ENCODE peak calls at places on chromosome 19, in five cellular contexts. F is heart right ventricle; X is CD4-positive, alpha-beta T cell; M is glutamatergic neuron; T is neural crest cell. P is an unnamed sample.

GRCh38 chr19:7924241-7924640 is 1.7 kb downstream of the CTXN1 start:
- DNase-seq in X (no peak), M (no peak), T (no peak), F (no peak), P (no peak)

GRCh38 chr19:38663156-38663651 is 15.8 kb downstream of the ACTN4 start:
- DNase-seq in M (no peak), X (no peak), F (no peak), T (no peak), P (no peak)

GRCh38 chr19:34712606-34713261 is 21.3 kb upstream of the ZNF181 start:
- DNase-seq in X (peak), T (peak), M (no peak), F (peak), P (peak)

GRCh38 chr19:10915511-10916091 is 12.8 kb downstream of the YIPF2 start:
- DNase-seq in M (peak), F (no peak), X (no peak), T (no peak), P (no peak)

GRCh38 chr19:54456423-54457373 is 6.9 kb downstream of the LENG9 start:
- DNase-seq in M (no peak), T (no peak), X (no peak), F (no peak), P (no peak)

GRCh38 chr19:24098359-24098758 is 11.4 kb downstream of the ZNF254 start:
- DNase-seq in F (no peak), T (no peak), M (no peak), X (no peak), P (no peak)

GRCh38 chr19:43623889-43624670 is 4.7 kb upstream of the ZNF428 start:
- DNase-seq in M (no peak), X (no peak), F (no peak), T (no peak), P (no peak)

GRCh38 chr19:8224394-8225145 is 15.4 kb downstream of the CERS4 start:
- DNase-seq in T (no peak), F (peak), M (no peak), X (no peak), P (no peak)

GRCh38 chr19:2171349-2172145 is 7.8 kb downstream of the DOT1L start:
- DNase-seq in T (no peak), M (peak), X (peak), F (peak), P (peak)

GRCh38 chr19:13029893-13030292 is 34.6 kb downstream of the NFIX start:
- DNase-seq in M (no peak), F (no peak), X (no peak), T (no peak), P (no peak)

GRCh38 chr19:31596751-31597150 is 247.5 kb upstream of the TSHZ3 start:
- DNase-seq in M (no peak), T (no peak), F (no peak), X (no peak), P (no peak)

GRCh38 chr19:46955114-46955812 is 64.4 kb upstream of the NPAS1 start:
- DNase-seq in X (no peak), M (no peak), T (no peak), F (no peak), P (no peak)

GRCh38 chr19:1042689-1043511 is 3.0 kb downstream of the ABCA7 start:
- DNase-seq in M (no peak), T (no peak), X (no peak), F (no peak), P (no peak)
- TF ChIP-seq CTCF in M (no peak), T (no peak), X (no peak), F (no peak), P (no peak)

DNA sequence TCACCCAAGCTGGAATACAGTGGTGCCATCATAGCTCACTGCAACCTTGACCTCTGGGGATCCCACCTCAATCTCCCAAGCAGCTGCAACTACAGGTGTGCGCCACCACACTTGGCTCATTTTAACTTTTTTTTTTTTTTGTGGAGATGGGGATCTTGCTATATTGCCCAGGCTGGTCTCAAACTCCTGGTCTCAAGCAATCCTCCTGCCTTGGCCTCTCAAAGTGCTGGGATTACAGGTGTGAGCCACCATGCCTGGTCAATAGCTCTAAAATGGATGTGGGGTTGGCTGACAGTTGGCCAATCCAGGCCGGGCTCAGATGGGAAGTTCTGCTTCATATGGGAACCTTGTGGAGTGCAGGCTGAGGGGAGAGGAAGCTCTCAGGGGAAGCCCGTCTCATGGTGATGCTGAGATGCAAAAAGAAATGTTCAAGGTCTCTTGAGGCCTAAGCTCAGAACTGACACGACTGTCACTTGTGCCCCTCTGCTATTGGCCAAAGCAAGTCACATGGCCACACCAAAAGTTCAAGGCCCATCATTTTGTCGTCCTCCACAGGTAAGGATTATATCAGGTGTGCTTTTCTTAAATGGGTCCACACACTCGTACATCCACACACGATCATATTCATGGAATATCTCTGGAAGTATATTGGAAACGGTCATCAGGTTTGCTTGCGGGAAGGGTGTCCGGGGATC is 6.8 kb upstream of the KLC3 start:
- DNase-seq in T (no peak), X (no peak), M (no peak), F (no peak), P (no peak)
- TF ChIP-seq CTCF in T (no peak), X (no peak), M (no peak), F (no peak), P (no peak)

GRCh38 chr19:17326595-17326966 is 8.1 kb downstream of the ANO8 start:
- DNase-seq in T (no peak), M (no peak), X (no peak), F (no peak), P (no peak)

GRCh38 chr19:17327068-17327653 is 7.5 kb downstream of the ANO8 start:
- DNase-seq in M (no peak), T (no peak), X (no peak), F (no peak), P (no peak)

GRCh38 chr19:17328517-17329060 is 6.1 kb downstream of the ANO8 start:
- DNase-seq in F (no peak), T (no peak), M (peak), X (peak), P (no peak)

GRCh38 chr19:17329061-17329767 is 5.4 kb downstream of the ANO8 start:
- DNase-seq in M (no peak), F (no peak), T (no peak), X (peak), P (no peak)

GRCh38 chr19:17327654-17328516 is 6.8 kb downstream of the ANO8 start:
- DNase-seq in F (no peak), T (peak), M (peak), X (peak), P (no peak)
- TF ChIP-seq CTCF in F (no peak), T (peak), M (peak), X (no peak), P (no peak)

GRCh38 chr19:33397536-33398360 is 24.2 kb downstream of the CEBPG start:
- DNase-seq in M (peak), X (no peak), F (no peak), T (peak), P (no peak)
- TF ChIP-seq CTCF in M (peak), X (no peak), F (peak), T (peak), P (no peak)

GRCh38 chr19:36139473-36140288 is at the start of gene CAPNS1:
- DNase-seq in M (peak), T (peak), X (peak), F (peak), P (peak)
- TF ChIP-seq CTCF in M (no peak), T (peak), X (no peak), F (peak), P (peak)

DNA sequence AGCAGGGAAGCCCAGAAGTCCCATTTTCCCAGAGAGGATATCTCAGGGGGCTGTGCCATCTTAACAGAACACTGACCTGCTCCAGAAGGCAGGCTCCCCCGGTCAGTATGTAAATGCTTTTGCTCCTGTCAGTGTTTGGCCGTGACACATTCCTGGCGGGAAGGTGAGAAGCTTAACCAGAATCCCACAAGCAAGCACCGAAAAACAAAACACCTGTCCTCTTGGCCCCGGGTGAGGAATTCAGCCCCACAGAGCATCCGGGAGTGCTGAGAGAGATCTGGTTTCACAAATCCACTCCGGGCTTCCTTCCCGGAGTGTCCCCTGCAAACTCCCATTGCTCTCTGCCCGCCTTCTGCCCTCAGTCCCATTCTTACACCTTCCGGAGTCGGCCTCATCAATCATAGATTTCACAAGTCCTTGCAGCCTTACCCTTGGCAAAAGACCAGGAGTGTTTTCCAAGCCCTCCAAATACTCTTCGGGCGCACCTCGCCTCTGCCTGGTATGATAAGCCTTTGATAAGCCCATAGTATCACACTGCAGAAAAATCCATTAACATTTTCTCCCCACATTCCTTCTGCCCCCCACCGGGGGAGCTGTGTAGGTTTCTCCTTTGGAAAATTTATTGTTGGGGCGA is 12.2 kb downstream of the TPM4 start:
- DNase-seq in F (no peak), T (no peak), X (no peak), M (no peak), P (no peak)
- TF ChIP-seq CTCF in F (no peak), T (peak), X (no peak), M (no peak), P (peak)

GRCh38 chr19:907183-907853 is 5.7 kb downstream of the R3HDM4 start:
- DNase-seq in X (no peak), T (no peak), F (no peak), M (no peak), P (no peak)
- TF ChIP-seq CTCF in X (no peak), T (no peak), F (no peak), M (no peak), P (no peak)